ENCODE peak calls at places on chromosomes 11 and 22, in ten cellular contexts. S, H, V, G, N, X, M, E, Q and K are unnamed samples.

GRCh38 chr11:104000798-104001197 is 35.6 kb upstream of the DDI1 start:
- DNase-seq in S (no peak), H (no peak), V (no peak), G (no peak), N (no peak), X (peak; percentile 23), M (no peak), E (no peak), Q (no peak), K (no peak)

GRCh38 chr11:27914080-27914479 is 193.9 kb downstream of the KIF18A start:
- DNase-seq in S (no peak), H (no peak), V (peak; percentile 30), G (no peak), N (no peak), X (peak; percentile 50), M (no peak), E (no peak), Q (no peak), K (no peak)

GRCh38 chr22:25919452-25919851 is 177.5 kb downstream of the MYO18B start:
- DNase-seq in S (no peak), H (no peak), V (no peak), G (no peak), N (no peak), X (no peak), M (no peak), E (no peak), Q (no peak), K (no peak)

GRCh38 chr11:118911880-118912741 is 13.6 kb downstream of the BCL9L start:
- DNase-seq in S (no peak), H (no peak), V (peak; percentile 100), G (peak; percentile 88), N (peak; percentile 87), X (peak; percentile 92), M (peak; percentile 69), E (no peak), Q (no peak), K (peak; percentile 96)

GRCh38 chr11:128575956-128576340 is 11.4 kb downstream of the ETS1 start:
- DNase-seq in S (no peak), H (no peak), V (no peak), G (no peak), N (no peak), X (peak; percentile 91), M (no peak), E (no peak), Q (peak; percentile 27), K (no peak)

GRCh38 chr11:105611414-105611813 is 1.5 kb downstream of the GRIA4 start:
- DNase-seq in S (no peak), H (no peak), V (no peak), G (no peak), N (no peak), X (no peak), M (no peak), E (no peak), Q (no peak), K (no peak)

GRCh38 chr22:48084749-48085090 is 1322.3 kb downstream of the TBC1D22A start:
- DNase-seq in S (no peak), H (no peak), V (no peak), G (peak; percentile 23), N (no peak), X (no peak), M (no peak), E (no peak), Q (no peak), K (no peak)

GRCh38 chr11:86365566-86365965 is 9.1 kb upstream of the CCDC81 start:
- DNase-seq in S (no peak), H (no peak), V (no peak), G (no peak), N (no peak), X (no peak), M (no peak), E (peak; percentile 20), Q (no peak), K (no peak)

GRCh38 chr11:102552447-102553200 is 22.1 kb upstream of the MMP7 start:
- DNase-seq in S (no peak), H (no peak), V (peak; percentile 76), G (no peak), N (no peak), X (peak; percentile 41), M (no peak), E (no peak), Q (no peak), K (no peak)

GRCh38 chr11:116544721-116545120 is 228.1 kb downstream of the BUD13 start:
- DNase-seq in S (no peak), H (no peak), V (no peak), G (peak; percentile 12), N (no peak), X (no peak), M (no peak), E (no peak), Q (no peak), K (no peak)

GRCh38 chr22:40592352-40593113 is 44.0 kb downstream of the MRTFA start:
- DNase-seq in S (no peak), H (no peak), V (no peak), G (no peak), N (no peak), X (no peak), M (no peak), E (no peak), Q (no peak), K (no peak)

GRCh38 chr11:2771758-2772466 is 72.1 kb upstream of the KCNQ1OT1 start:
- DNase-seq in S (peak; percentile 2), H (no peak), V (no peak), G (peak; percentile 55), N (peak; percentile 10), X (no peak), M (peak; percentile 6), E (no peak), Q (no peak), K (no peak)

GRCh38 chr11:1628506-1629325 is 859 bp upstream of the KRTAP5-5 start:
- DNase-seq in S (peak; percentile 88), H (peak; percentile 86), V (peak; percentile 31), G (peak; percentile 81), N (no peak), X (peak; percentile 28), M (no peak), E (peak; percentile 3), Q (peak; percentile 39), K (peak; percentile 38)

DNA sequence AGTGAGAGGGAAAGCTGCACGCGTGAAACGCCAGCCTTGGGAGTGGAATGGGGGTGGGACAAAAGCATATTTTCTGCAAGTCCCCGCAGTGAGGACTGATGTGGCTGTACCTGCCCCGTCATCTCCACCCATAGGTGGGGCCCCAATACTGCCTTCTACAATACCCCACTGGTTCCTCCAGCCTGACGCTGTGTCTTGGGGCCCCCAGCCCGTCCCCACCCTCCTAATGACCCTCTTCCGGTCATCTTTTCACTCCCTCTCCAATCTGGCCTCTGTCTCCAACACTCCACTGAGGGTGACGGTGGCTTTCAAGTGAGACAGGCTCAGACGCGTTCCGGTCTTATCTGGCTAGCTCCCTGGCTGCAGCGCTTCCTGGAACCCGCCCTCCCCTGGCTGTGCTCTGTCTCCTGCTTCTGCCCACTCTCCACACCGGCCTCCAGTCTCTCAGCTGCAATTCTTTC is 104.2 kb downstream of the MICAL3 start:
- DNase-seq in S (peak; percentile 39), H (no peak), V (peak; percentile 82), G (no peak), N (no peak), X (peak; percentile 48), M (no peak), E (no peak), Q (no peak), K (peak; percentile 51)
- TF ChIP-seq CTCF in S (no peak), H (no peak), V (peak; percentile 19), G (peak; percentile 6), N (no peak), X (no peak), M (no peak), E (no peak), Q (no peak), K (no peak)

GRCh38 chr11:67083786-67084366 is 27.2 kb downstream of the RHOD start:
- DNase-seq in S (no peak), H (no peak), V (no peak), G (no peak), N (no peak), X (no peak), M (no peak), E (no peak), Q (no peak), K (no peak)

GRCh38 chr11:67079065-67079464 is 22.4 kb downstream of the RHOD start:
- DNase-seq in S (no peak), H (no peak), V (no peak), G (no peak), N (no peak), X (no peak), M (no peak), E (no peak), Q (no peak), K (no peak)

GRCh38 chr11:67085617-67086016 is 29.0 kb downstream of the RHOD start:
- DNase-seq in S (no peak), H (no peak), V (no peak), G (no peak), N (no peak), X (no peak), M (no peak), E (no peak), Q (no peak), K (no peak)

DNA sequence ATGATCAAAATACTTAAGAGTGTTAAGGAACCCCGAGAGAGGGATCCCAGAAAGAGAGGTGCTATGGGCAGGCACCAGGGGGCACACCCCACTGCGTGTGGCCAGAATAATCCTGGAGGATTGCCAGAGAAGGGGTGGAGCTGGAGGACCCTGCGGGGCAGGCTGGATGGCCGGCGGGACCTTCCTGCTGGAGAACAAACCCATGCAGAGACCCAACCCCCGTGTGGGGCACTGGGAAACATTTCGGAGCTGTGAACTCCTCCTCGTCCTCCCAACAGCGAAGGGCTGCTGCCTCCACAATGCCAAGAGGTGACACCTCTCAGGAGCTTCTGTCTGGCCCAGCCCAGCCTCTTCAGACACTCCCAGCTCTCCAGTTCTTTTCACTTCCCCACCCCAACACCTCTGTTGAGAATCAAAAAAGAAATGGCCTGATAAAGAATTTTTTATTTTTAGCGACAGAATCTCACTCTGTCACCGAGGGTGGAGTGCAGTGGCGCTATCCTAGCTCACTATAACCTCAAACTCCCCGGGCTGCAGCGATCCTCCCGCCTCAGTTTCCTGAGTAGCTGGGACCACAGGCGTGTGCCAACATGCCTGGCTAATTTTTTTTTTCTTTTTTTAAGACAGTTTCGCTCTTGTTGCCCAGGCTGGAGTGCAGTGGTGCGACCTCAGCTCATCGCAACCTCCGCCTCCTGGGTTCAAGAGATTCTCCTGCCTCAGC is 25.6 kb downstream of the RHOD start:
- DNase-seq in S (no peak), H (no peak), V (no peak), G (no peak), N (no peak), X (no peak), M (no peak), E (no peak), Q (no peak), K (no peak)
- TF ChIP-seq CTCF in S (no peak), H (no peak), V (peak; percentile 19), G (no peak), N (no peak), X (no peak), M (no peak), E (peak; percentile 4), Q (no peak), K (no peak)

GRCh38 chr11:46391578-46392420 is at the start of gene CHRM4:
- DNase-seq in S (peak; percentile 64), H (peak; percentile 75), V (no peak), G (no peak), N (no peak), X (no peak), M (no peak), E (no peak), Q (no peak), K (no peak)
- TF ChIP-seq CTCF in S (peak; percentile 63), H (peak; percentile 43), V (no peak), G (peak; percentile 24), N (no peak), X (peak; percentile 3), M (no peak), E (peak; percentile 25), Q (no peak), K (peak; percentile 23)

GRCh38 chr11:12235945-12236743 is 125.8 kb downstream of the MICAL2 start:
- DNase-seq in S (no peak), H (peak; percentile 51), V (peak; percentile 61), G (no peak), N (peak; percentile 45), X (peak; percentile 77), M (no peak), E (peak; percentile 83), Q (peak; percentile 41), K (peak; percentile 73)
- TF ChIP-seq CTCF in S (peak; percentile 84), H (peak; percentile 54), V (peak; percentile 71), G (peak; percentile 79), N (no peak), X (peak; percentile 61), M (peak; percentile 83), E (peak; percentile 65), Q (peak; percentile 43), K (peak; percentile 72)